ENCODE peak calls at places on chromosomes 11 and 22, in four cellular contexts. S is suprapubic skin, J is stomach, W is adrenal gland. D is an unnamed sample.
A peak's percentile ranks its signal among the peaks of the same experiment; 100 is the strongest.

GRCh38 chr11:126007263-126007662 is 55.4 kb downstream of the CDON start:
- DNase-seq in S (no peak), J (no peak), W (no peak), D (no peak)

GRCh38 chr22:39937881-39938280 is 22.3 kb upstream of the TMA7B start:
- DNase-seq in S (no peak), J (no peak), W (no peak), D (no peak)

GRCh38 chr22:38872831-38873248 is 824 bp upstream of the CBX6 start:
- DNase-seq in S (peak; percentile 82), J (peak; percentile 51), W (peak; percentile 78), D (peak; percentile 91)

GRCh38 chr22:50641696-50642607 is 14.0 kb upstream of the ARSA start:
- DNase-seq in S (no peak), J (no peak), W (no peak), D (peak; percentile 82)

GRCh38 chr11:115911656-115912055 is 407.4 kb upstream of the CADM1 start:
- DNase-seq in S (no peak), J (no peak), W (no peak), D (no peak)

GRCh38 chr11:72985645-72986044 is 156.5 kb downstream of the FCHSD2 start:
- DNase-seq in S (no peak), J (no peak), W (no peak), D (no peak)

GRCh38 chr11:120977470-120977869 is 46.4 kb upstream of the TBCEL start:
- DNase-seq in S (no peak), J (no peak), W (no peak), D (no peak)

GRCh38 chr22:38981005-38981658 is 1.0 kb upstream of the APOBEC3B start:
- DNase-seq in S (no peak), J (no peak), W (peak; percentile 60), D (no peak)

GRCh38 chr22:33747576-33748180 is 172.6 kb downstream of the LARGE1 start:
- DNase-seq in S (no peak), J (peak; percentile 28), W (peak; percentile 59), D (no peak)

GRCh38 chr22:22604326-22605073 is 39.9 kb upstream of the GGTLC2 start:
- DNase-seq in S (no peak), J (no peak), W (no peak), D (no peak)
- H3K4me3 ChIP-seq in S (no peak overlapping the region), J (no peak overlapping the region), W (no peak overlapping the region), D (no peak overlapping the region)

GRCh38 chr22:25896098-25896497 is 154.1 kb downstream of the MYO18B start:
- DNase-seq in S (no peak), J (no peak), W (no peak), D (peak; percentile 12)
- TF ChIP-seq CTCF in S (no peak), J (no peak), W (no peak), D (no peak)

GRCh38 chr22:43396321-43396933 is 15.4 kb upstream of the MPPED1 start:
- DNase-seq in S (no peak), J (no peak), W (no peak), D (no peak)

GRCh38 chr22:43395296-43395695 is 16.5 kb upstream of the MPPED1 start:
- DNase-seq in S (no peak), J (no peak), W (no peak), D (no peak)

GRCh38 chr22:43397766-43398165 is 14.0 kb upstream of the MPPED1 start:
- DNase-seq in S (no peak), J (no peak), W (no peak), D (no peak)

GRCh38 chr22:43398246-43398645 is 13.6 kb upstream of the MPPED1 start:
- DNase-seq in S (no peak), J (no peak), W (no peak), D (no peak)

DNA sequence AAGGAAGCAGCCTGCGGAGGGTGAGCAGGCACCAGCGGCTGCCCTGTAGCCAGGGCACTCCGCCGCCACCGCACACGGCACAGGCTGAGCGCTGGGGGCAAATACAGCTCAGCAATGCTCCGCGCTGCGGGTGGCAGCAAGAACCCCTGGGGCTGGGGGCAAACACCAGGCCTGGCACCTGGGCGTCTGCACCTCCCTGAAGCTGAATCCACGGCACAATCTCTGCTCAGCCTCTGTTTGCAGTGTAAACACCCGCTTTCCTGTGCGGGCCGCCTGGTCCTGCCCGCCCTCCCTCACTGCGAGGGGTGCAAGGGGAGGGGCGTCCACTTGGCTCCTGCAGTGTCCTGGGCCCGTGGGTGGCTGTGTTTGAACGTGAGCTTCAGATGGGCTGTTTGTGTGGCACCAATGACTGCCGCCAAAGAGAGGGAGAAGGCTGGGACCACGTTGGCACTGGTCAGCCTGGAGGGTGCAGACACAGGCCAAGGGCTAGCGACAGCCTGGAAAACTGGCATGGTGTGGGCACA is 14.8 kb upstream of the MPPED1 start:
- DNase-seq in S (no peak), J (peak; percentile 66), W (no peak), D (no peak)
- TF ChIP-seq POLR2A in S (no peak), J (no peak), W (no peak), D (no peak)

GRCh38 chr11:134275188-134275533 is 1.0 kb upstream of the GLB1L3 start:
- DNase-seq in S (no peak), J (no peak), W (no peak), D (no peak)
- H3K4me3 ChIP-seq in S (peak overlapping the region; percentile 48), J (no peak overlapping the region), W (no peak overlapping the region), D (no peak overlapping the region)

DNA sequence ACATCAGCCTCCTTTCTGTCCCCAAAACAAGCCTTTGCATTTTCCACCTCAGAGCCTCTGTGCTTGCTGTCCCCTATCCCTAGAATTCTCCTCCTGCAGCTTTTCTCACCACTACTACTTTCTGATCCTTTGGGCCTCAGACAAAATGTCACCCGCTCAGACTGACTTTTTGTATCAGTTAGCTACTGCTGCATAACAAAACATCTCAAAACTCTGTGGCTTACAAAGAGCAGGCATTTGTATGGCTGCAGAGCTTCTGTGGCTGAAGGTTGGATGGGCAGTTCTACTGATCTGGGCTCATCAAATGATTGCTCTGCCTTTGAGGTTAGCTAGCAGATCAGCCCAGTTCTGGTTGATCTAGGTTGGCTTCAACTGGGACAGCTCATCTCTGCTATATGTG is 248.7 kb downstream of the MN1 start:
- DNase-seq in S (no peak), J (no peak), W (no peak), D (no peak)
- TF ChIP-seq CTCF in S (no peak), J (no peak), W (no peak), D (no peak)

D was measured in lower leg skin.